ENCODE peak calls at places on chromosomes 1 and 21, in four cellular contexts. P is esophagus squamous epithelium; L is stimulated activated CD4-positive, alpha-beta T cell treated with anti-CD3 and anti-CD28 coated beads, TNF-alpha, amount 100 ng/mL, for 48 hours; J is neural progenitor cell. I is an unnamed sample.

GRCh38 chr1:205298191-205298994 is 23.2 kb downstream of the NUAK2 start:
- DNase-seq in P (no peak), L (no peak), J (peak), I (no peak)

GRCh38 chr1:119186471-119186870 is 46.0 kb upstream of the WARS2 start:
- DNase-seq in J (no peak), L (no peak), P (no peak), I (no peak)

GRCh38 chr1:172870901-172871606 is 179.7 kb downstream of the TNFSF18 start:
- DNase-seq in J (no peak), P (no peak), L (no peak), I (no peak)

GRCh38 chr1:44031051-44031899 is at the start of gene SLC6A9:
- DNase-seq in L (no peak), P (no peak), J (peak), I (peak)

GRCh38 chr1:61083014-61083798 is 845 bp downstream of the NFIA start:
- DNase-seq in L (no peak), P (no peak), J (peak), I (no peak)

GRCh38 chr1:27542463-27543273 is 52.7 kb upstream of the WASF2 start:
- DNase-seq in L (no peak), P (no peak), J (no peak), I (no peak)

GRCh38 chr1:228794810-228795209 is 59.5 kb downstream of the RHOU start:
- DNase-seq in P (no peak), L (peak), J (no peak), I (no peak)

GRCh38 chr1:185448591-185449186 is 131.6 kb upstream of the IVNS1ABP start:
- DNase-seq in L (no peak), J (no peak), P (no peak), I (no peak)

GRCh38 chr21:23452384-23453083 is 2154.7 kb downstream of the MRPL39 start:
- DNase-seq in L (no peak), P (no peak), J (peak), I (no peak)

GRCh38 chr1:100344774-100345173 is 7.5 kb upstream of the CDC14A start:
- DNase-seq in L (no peak), J (no peak), P (no peak), I (no peak)

GRCh38 chr1:1290238-1290731 is 10.0 kb downstream of the SCNN1D start:
- DNase-seq in P (no peak), J (peak), L (no peak), I (peak)

GRCh38 chr21:15964181-15964855 is 234.5 kb downstream of the USP25 start:
- DNase-seq in J (no peak), L (no peak), P (no peak), I (no peak)

GRCh38 chr1:65323246-65323645 is 13.9 kb downstream of the DNAJC6 start:
- DNase-seq in L (no peak), P (no peak), J (no peak), I (no peak)

GRCh38 chr1:223110963-223111362 is 32.1 kb downstream of the TLR5 start:
- DNase-seq in P (no peak), L (no peak), J (no peak), I (no peak)